ENCODE peak calls at places on chromosomes 11 and 22, in four cellular contexts. H is pancreas, E is upper lobe of right lung, K is neural progenitor cell. C is an unnamed sample.

GRCh38 chr11:67163006-67163405 is 43.9 kb downstream of the KDM2A start:
- DNase-seq in K (no peak), E (no peak), H (no peak), C (no peak)

GRCh38 chr22:49959782-49960158 is 802 bp upstream of the PIM3 start:
- DNase-seq in H (peak; percentile 69), K (no peak), E (no peak), C (no peak)

GRCh38 chr11:75380716-75381420 is 18.4 kb upstream of the RPS3 start:
- DNase-seq in E (no peak), H (peak; percentile 21), K (no peak), C (peak; percentile 85)

GRCh38 chr11:34331736-34332135 is 26.1 kb downstream of the ABTB2 start:
- DNase-seq in H (no peak), E (no peak), K (no peak), C (no peak)

GRCh38 chr11:65868076-65868667 is 4.4 kb downstream of the EFEMP2 start:
- DNase-seq in K (peak; percentile 80), H (no peak), E (no peak), C (no peak)

GRCh38 chr11:20973959-20974358 is 304.6 kb downstream of the NELL1 start:
- DNase-seq in E (no peak), H (no peak), K (peak; percentile 34), C (no peak)

GRCh38 chr22:50656122-50657070 is 16.2 kb upstream of the SHANK3 start:
- DNase-seq in K (no peak), H (no peak), E (peak; percentile 60), C (no peak)

GRCh38 chr11:97732011-97732632 is 1288.6 kb upstream of the CNTN5 start:
- DNase-seq in K (no peak), E (no peak), H (no peak), C (peak; percentile 65)

GRCh38 chr11:130085671-130086070 is 16.0 kb downstream of the APLP2 start:
- DNase-seq in K (no peak), E (no peak), H (no peak), C (no peak)

GRCh38 chr11:76041208-76041607 is 165.1 kb downstream of the WNT11 start:
- DNase-seq in K (no peak), E (no peak), H (no peak), C (peak; percentile 60)

GRCh38 chr22:36977947-36978660 is 41.1 kb downstream of the TST start:
- DNase-seq in H (peak; percentile 84), E (peak; percentile 94), K (peak; percentile 95), C (peak; percentile 90)

GRCh38 chr11:72039108-72039850 is 40.6 kb downstream of the IL18BP start:
- DNase-seq in E (peak; percentile 82), K (no peak), H (peak; percentile 59), C (peak; percentile 72)

GRCh38 chr11:115244758-115245157 is 259.5 kb downstream of the CADM1 start:
- DNase-seq in H (no peak), E (no peak), K (no peak), C (no peak)

GRCh38 chr22:27726726-27727449 is 74.7 kb downstream of the MN1 start:
- DNase-seq in K (no peak), E (peak; percentile 67), H (no peak), C (no peak)

GRCh38 chr11:98568011-98568410 is 452.7 kb upstream of the CNTN5 start:
- DNase-seq in K (no peak), H (no peak), E (no peak), C (no peak)

GRCh38 chr22:43389227-43389836 is 22.5 kb upstream of the MPPED1 start:
- DNase-seq in K (no peak), E (no peak), H (no peak), C (no peak)

GRCh38 chr22:23402275-23403151 is 177.6 kb downstream of the IGLL1 start:
- DNase-seq in H (peak; percentile 83), E (peak; percentile 86), K (peak; percentile 93), C (peak; percentile 93)

GRCh38 chr22:37560682-37561208 is 465 bp downstream of the CDC42EP1 start:
- DNase-seq in H (peak; percentile 77), K (peak; percentile 59), E (peak; percentile 85), C (peak; percentile 59)

GRCh38 chr11:84165139-84165538 is 879.0 kb upstream of the CCDC90B start:
- DNase-seq in H (no peak), E (no peak), K (no peak), C (no peak)

GRCh38 chr11:134272381-134273316 is 3.5 kb upstream of the GLB1L3 start:
- DNase-seq in H (no peak), E (no peak), K (peak; percentile 42), C (peak; percentile 76)

GRCh38 chr11:65503923-65504670 is 5.3 kb downstream of the MALAT1 start:
- DNase-seq in H (no peak), E (no peak), K (no peak), C (no peak)

GRCh38 chr11:123421589-123421988 is 8.5 kb upstream of the GRAMD1B start:
- DNase-seq in E (no peak), H (no peak), K (no peak), C (no peak)

GRCh38 chr11:1830500-1831223 is 4.1 kb upstream of the SYT8 start:
- DNase-seq in E (peak; percentile 82), H (peak; percentile 91), K (no peak), C (peak; percentile 97)

GRCh38 chr11:111419641-111420327 is 40.7 kb upstream of the POU2AF1 start:
- DNase-seq in K (no peak), E (no peak), H (peak; percentile 70), C (no peak)

GRCh38 chr11:121965330-121965729 is 150.7 kb downstream of the BLID start:
- DNase-seq in K (no peak), H (no peak), E (no peak), C (no peak)

GRCh38 chr11:122879785-122880184 is 2.8 kb upstream of the JHY start:
- DNase-seq in E (no peak), H (no peak), K (peak; percentile 47), C (no peak)

GRCh38 chr11:114482114-114482513 is 42.8 kb downstream of the REXO2 start:
- DNase-seq in H (no peak), K (peak; percentile 11), E (no peak), C (no peak)

GRCh38 chr11:108647701-108648527 is 17.0 kb upstream of the DDX10 start:
- DNase-seq in E (peak; percentile 74), H (peak; percentile 88), K (peak; percentile 84), C (peak; percentile 82)

DNA sequence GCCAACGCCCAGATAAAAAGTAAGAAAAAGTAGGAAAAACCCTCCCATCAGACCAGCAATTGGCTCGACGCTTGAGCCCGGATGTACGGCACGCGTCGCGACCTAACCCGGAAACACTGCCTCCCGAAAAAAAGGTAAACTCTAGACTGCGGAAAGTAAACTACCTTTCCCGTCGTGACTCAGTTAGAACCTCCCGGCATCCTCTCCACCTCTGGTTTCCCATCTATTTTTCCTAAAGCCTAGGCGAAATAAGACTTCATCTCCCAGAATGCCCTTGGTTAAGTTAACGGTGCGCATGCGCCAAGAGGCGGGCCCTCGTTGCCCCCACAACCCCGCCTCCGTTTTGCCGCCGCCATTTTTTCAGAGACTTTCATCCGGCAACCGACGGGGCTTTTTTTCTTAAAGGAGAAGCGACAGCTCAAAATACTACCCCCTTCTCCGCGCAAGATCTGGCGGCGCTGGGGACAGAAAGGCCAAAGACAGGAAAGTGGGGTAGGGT is 678 bp upstream of the ZFP91 start:
- DNase-seq in E (peak; percentile 95), H (peak; percentile 94), K (peak; percentile 98), C (peak; percentile 95)
- H3K4me3 ChIP-seq in E (peak overlapping the region; percentile 94), H (peak overlapping the region; percentile 96), K (peak overlapping the region; percentile 98), C (peak overlapping the region; percentile 78)

DNA sequence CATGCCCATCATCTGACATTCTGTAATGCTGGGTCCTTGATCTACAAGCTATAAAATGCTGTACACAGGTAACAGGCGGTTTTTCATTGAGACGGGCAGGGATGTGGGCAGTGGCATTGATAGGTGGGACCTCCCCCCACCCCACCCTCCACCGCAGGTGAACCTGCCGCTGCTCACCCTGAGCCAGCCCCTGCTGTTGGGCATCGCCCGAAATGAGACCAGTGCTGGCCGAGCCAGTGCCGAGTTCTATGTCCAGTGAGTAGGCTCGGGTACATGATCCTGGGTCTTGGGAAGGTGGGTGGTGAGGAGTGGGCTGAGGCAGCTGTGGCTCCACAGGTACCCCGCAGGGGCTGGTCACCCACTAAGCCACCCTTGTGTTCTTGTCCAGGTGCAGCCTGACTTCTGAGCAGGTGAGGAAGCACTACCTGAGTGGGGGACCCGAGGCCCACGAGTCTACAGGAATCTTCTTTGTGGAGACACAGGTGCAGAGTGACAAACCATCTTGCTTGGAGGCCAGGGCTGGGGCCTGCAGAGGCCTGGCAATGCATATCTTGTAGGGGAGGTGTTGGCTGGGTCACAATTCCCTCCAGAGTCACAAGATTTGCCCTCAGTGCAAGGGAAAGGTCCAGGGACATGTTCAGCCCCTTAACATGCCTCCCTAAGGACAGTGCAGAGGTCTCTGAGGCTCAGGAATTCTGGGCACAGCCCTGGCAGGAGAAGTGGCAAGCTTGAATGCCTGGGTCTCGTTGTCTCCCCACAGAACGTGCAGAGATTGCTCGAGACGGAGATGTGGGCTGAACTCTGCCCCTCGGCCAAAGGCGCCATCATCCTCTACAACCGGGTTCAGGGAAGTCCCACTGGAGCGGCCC is 1.0 kb upstream of the DNAJC4 start:
- DNase-seq in K (no peak), H (no peak), E (peak; percentile 54), C (no peak)
- H3K4me1 ChIP-seq in K (peaks cover 20% of the 10 kb centered on the region), H (peaks cover 44% of the 10 kb centered on the region), E (peaks cover 53% of the 10 kb centered on the region), C (peaks cover 36% of the 10 kb centered on the region)

GRCh38 chr22:26170112-26170492 is 840 bp downstream of the SEZ6L start:
- DNase-seq in H (no peak), K (peak; percentile 21), E (no peak), C (no peak)

GRCh38 chr22:26168934-26169311 is 339 bp upstream of the SEZ6L start:
- DNase-seq in K (no peak), E (no peak), H (no peak), C (no peak)

GRCh38 chr22:26172389-26172990 is 3.2 kb downstream of the SEZ6L start:
- DNase-seq in E (no peak), H (peak; percentile 34), K (peak; percentile 82), C (peak; percentile 67)

GRCh38 chr22:26169312-26170111 is at the start of gene SEZ6L:
- DNase-seq in K (peak; percentile 80), H (no peak), E (peak; percentile 65), C (no peak)

GRCh38 chr22:26170795-26171194 is 1.5 kb downstream of the SEZ6L start:
- DNase-seq in E (no peak), K (peak; percentile 85), H (no peak), C (peak; percentile 23)
- TF ChIP-seq CTCF in E (no peak), K (peak; percentile 62), H (no peak), C (no peak)

DNA sequence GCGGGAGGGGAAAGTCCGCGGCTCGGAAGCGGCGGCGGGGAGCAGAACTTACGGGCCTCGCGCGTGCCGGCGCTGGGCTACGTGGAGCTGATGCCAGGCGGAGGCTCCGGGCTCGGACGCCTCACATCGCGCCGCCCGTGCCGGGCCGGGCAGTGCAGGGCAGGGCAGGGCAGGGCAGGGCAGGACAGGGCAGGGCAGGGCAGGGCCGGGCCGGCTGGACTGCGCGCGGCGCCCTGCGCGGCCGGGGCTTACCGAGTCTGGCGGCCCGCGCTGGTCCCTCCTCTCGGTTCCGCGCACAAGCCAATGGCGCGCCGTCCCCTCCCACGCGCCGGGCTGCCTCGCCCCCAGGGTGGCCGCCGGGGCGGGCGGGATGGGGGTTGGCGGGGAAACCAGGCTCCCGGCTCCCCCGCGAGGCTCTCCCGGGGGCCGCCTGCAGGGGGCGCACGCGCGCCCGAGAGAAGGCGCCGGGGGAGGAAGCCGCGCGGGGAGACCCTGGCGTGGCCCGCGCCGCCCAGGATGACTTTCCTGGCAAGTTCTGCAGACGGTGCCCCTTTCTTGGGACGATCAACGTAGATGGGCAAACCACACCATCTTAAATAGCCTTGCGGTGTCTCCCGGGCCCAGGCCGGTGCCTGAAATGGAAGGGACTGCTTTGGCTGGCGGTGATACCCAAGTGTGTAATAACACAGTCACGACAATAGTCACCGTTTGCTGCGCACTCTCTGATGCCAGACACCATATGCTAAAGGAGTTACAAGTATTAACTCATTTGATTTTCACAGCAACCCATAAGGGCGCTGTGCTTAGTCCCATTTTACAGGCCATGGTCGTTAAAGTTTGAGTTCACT is at the start of gene TP53I11:
- DNase-seq in K (peak; percentile 84), H (peak; percentile 80), E (peak; percentile 96), C (no peak)
- H3K4me3 ChIP-seq in K (peak within 1 kb of the TSS; percentile 90), H (peak within 1 kb of the TSS; percentile 87), E (peak within 1 kb of the TSS; percentile 90), C (peak within 1 kb of the TSS; percentile 63)